ENCODE peak calls at places on chromosome 16, in five cellular contexts. O is CD8-positive, alpha-beta memory T cell; I is dorsolateral prefrontal cortex; A is keratinocyte; N is lung. L is an unnamed sample.

GRCh38 chr16:80144191-80144590 is 396.6 kb upstream of the DYNLRB2 start:
- DNase-seq in I (no peak), O (no peak), A (no peak), N (no peak), L (no peak)

GRCh38 chr16:83351846-83352245 is 455.9 kb upstream of the HSBP1 start:
- DNase-seq in A (no peak), N (no peak), I (no peak), O (no peak), L (no peak)

GRCh38 chr16:21223787-21224186 is 9.7 kb upstream of the ANKS4B start:
- DNase-seq in A (no peak), I (no peak), O (no peak), N (no peak), L (no peak)

GRCh38 chr16:81841709-81842108 is 62.6 kb downstream of the PLCG2 start:
- DNase-seq in A (no peak), I (no peak), N (no peak), O (peak; percentile 4), L (no peak)

GRCh38 chr16:27639588-27640276 is 89.8 kb downstream of the KATNIP start:
- DNase-seq in N (no peak), I (peak; percentile 58), O (no peak), A (peak; percentile 36), L (no peak)

GRCh38 chr16:9297437-9298113 is 206.1 kb downstream of the HAPSTR1 start:
- DNase-seq in A (no peak), N (no peak), I (peak; percentile 25), O (no peak), L (no peak)

GRCh38 chr16:72481419-72481818 is 309.5 kb upstream of the PMFBP1 start:
- DNase-seq in A (no peak), I (no peak), N (no peak), O (no peak), L (no peak)

GRCh38 chr16:77759821-77760220 is 28.5 kb upstream of the VAT1L start:
- DNase-seq in O (no peak), N (no peak), A (no peak), I (no peak), L (no peak)

GRCh38 chr16:84103678-84104077 is 13.1 kb downstream of the MBTPS1 start:
- DNase-seq in N (no peak), A (no peak), I (no peak), O (no peak), L (no peak)

GRCh38 chr16:8026450-8026849 is 563.9 kb downstream of the TMEM114 start:
- DNase-seq in I (no peak), A (no peak), N (no peak), O (no peak), L (no peak)

GRCh38 chr16:1491327-1491726 is 1.8 kb upstream of the TELO2 start:
- DNase-seq in N (no peak), A (no peak), I (no peak), O (no peak), L (no peak)

GRCh38 chr16:57906385-57907316 is 64.3 kb downstream of the CNGB1 start:
- DNase-seq in N (no peak), I (no peak), A (no peak), O (peak; percentile 5), L (no peak)

GRCh38 chr16:72990003-72990521 is 57.9 kb downstream of the ZFHX3 start:
- DNase-seq in I (peak; percentile 21), N (peak; percentile 58), O (no peak), A (peak; percentile 71), L (no peak)

GRCh38 chr16:56611281-56611833 is 3.0 kb downstream of the MT2A start:
- DNase-seq in O (no peak), I (no peak), A (no peak), N (peak; percentile 50), L (no peak)

GRCh38 chr16:11374255-11374654 is 29.0 kb downstream of the RMI2 start:
- DNase-seq in O (no peak), I (no peak), A (no peak), N (no peak), L (no peak)

GRCh38 chr16:57383276-57384247 is 11.3 kb downstream of the CX3CL1 start:
- DNase-seq in A (no peak), I (no peak), N (no peak), O (no peak), L (no peak)

GRCh38 chr16:3963203-3963602 is 82.7 kb upstream of the CREBBP start:
- DNase-seq in I (peak; percentile 21), A (no peak), N (no peak), O (peak; percentile 34), L (no peak)

GRCh38 chr16:65099607-65100006 is 22.3 kb downstream of the CDH11 start:
- DNase-seq in A (no peak), I (no peak), N (no peak), O (no peak), L (no peak)

DNA sequence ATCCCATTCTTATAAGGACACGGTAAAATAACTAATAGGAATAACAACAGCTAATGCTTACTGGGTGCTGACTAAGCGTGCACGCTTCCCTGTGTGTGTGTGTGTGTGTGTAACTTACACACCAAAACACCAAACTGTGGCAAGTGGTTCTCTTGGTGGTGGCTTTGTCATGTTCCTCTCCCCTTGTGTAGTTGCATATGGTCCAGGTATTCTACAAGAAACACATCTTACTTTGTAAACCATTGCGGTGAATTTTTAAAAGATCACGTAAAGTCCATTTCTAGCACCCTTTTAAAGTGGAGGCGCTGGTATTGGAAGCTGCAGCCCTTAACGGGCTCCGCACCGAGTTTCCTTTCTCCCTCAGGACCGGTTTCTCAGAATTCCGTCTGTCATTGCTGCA is 221.0 kb upstream of the FOXF1 start:
- DNase-seq in I (no peak), A (no peak), N (no peak), O (no peak), L (no peak)
- H3K27me3 ChIP-seq in I (peaks cover 99% of the 10 kb centered on the region), A (peaks cover 57% of the 10 kb centered on the region), N (peaks cover 4% of the 10 kb centered on the region), O (peaks cover 28% of the 10 kb centered on the region), L (peaks cover 78% of the 10 kb centered on the region)

GRCh38 chr16:68089067-68089466 is 3.9 kb downstream of the NFATC3 start:
- DNase-seq in A (no peak), N (no peak), O (no peak), I (no peak), L (no peak)

GRCh38 chr16:68086860-68087268 is 1.7 kb downstream of the NFATC3 start:
- DNase-seq in N (no peak), O (no peak), I (no peak), A (no peak), L (no peak)

GRCh38 chr16:68087688-68088087 is 2.5 kb downstream of the NFATC3 start:
- DNase-seq in A (no peak), N (no peak), O (no peak), I (no peak), L (no peak)

GRCh38 chr16:68090109-68090508 is 4.9 kb downstream of the NFATC3 start:
- DNase-seq in N (no peak), A (no peak), I (no peak), O (no peak), L (no peak)

GRCh38 chr16:68088130-68088972 is 3.2 kb downstream of the NFATC3 start:
- DNase-seq in O (no peak), A (no peak), N (no peak), I (no peak), L (no peak)
- H3K27me3 ChIP-seq in O (no peaks in the 10 kb centered on the region), A (no peaks in the 10 kb centered on the region), N (no peaks in the 10 kb centered on the region), I (no peaks in the 10 kb centered on the region), L (no peaks in the 10 kb centered on the region)

GRCh38 chr16:50207652-50208051 is 54.5 kb downstream of the TENT4B start:
- DNase-seq in I (no peak), A (no peak), O (no peak), N (no peak), L (no peak)

GRCh38 chr16:50210266-50211038 is 55.9 kb upstream of the ADCY7 start:
- DNase-seq in A (peak; percentile 38), N (peak; percentile 76), I (peak; percentile 84), O (peak; percentile 16), L (peak; percentile 42)

GRCh38 chr16:50209548-50210265 is 56.6 kb downstream of the TENT4B start:
- DNase-seq in N (no peak), O (no peak), A (no peak), I (no peak), L (no peak)

GRCh38 chr16:50204426-50205108 is 51.5 kb downstream of the TENT4B start:
- DNase-seq in N (no peak), O (no peak), A (no peak), I (no peak), L (no peak)

DNA sequence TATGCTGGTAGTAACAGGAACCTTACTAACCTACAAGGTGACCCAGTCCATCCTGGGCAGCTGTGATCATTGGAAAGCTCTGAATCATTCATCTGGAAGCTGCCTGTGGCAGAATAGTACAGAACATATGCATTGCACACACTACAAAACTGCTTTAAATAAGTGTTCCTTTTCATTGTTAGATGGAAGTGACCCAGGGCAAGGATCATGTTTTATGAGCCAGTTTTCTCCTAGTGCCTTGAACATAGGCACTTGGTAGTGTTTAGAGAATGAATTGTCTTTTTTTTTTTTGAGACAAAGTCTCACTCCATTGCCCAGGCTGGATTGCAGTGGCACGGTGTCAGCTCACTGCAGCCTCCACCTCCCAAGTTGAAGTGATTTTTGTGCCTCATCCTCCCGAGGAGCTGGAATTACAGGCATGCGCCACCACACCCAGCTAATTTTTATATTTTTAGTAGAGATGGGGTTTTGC is 55.4 kb downstream of the TENT4B start:
- DNase-seq in N (no peak), I (no peak), A (no peak), O (no peak), L (no peak)
- H3K27me3 ChIP-seq in N (no peaks in the 10 kb centered on the region), I (no peaks in the 10 kb centered on the region), A (no peaks in the 10 kb centered on the region), O (no peaks in the 10 kb centered on the region), L (no peaks in the 10 kb centered on the region)

DNA sequence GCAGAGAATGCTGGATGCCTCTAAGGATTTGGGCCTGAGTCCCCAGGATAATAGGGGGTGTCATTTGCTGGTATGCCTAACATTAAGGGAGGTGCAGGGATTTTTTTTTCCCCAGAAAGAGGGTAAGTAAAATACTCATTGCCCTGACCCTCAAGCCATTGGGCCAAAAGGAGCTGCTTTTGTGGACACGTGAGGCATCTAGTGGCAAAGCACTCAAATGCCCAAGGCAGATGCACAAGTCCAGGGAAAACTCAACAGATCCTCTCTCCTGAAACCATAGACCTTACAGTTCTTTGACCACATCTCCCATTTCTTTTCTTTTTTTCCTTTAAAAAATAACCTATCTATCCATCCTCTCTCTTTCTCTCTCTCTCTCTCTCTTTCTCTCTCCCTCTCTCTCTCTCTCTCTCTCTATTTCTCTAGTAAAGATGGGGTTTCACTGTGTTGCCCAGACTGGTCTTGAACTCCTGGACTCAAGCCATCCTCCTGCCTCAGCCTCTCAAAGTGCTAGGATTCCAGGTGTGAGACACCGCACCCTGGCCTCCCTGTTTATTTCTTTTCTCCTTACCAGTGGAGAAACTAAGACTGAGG is 11.8 kb downstream of the IRX5 start:
- DNase-seq in N (no peak), I (no peak), O (no peak), A (no peak), L (no peak)
- H3K27me3 ChIP-seq in N (peaks cover 3% of the 10 kb centered on the region), I (peaks cover 61% of the 10 kb centered on the region), O (peaks cover 23% of the 10 kb centered on the region), A (no peaks in the 10 kb centered on the region), L (peaks cover 41% of the 10 kb centered on the region)

L was measured in kidney epithelial cell.